ENCODE peak calls at places on chromosome 20, in nine cellular contexts. E, V, D, X, G, P, Z, I and W are unnamed samples.

GRCh38 chr20:12171927-12172581 is 254.4 kb downstream of the BTBD3 start:
- DNase-seq in V (peak), D (peak), I (peak), G (no peak), Z (peak), P (no peak), E (no peak), X (peak), W (no peak)

GRCh38 chr20:1876975-1877603 is 18.1 kb upstream of the SIRPA start:
- DNase-seq in Z (no peak), I (peak), E (peak), V (peak), X (no peak), G (no peak), P (no peak), D (no peak), W (no peak)

GRCh38 chr20:63087872-63088680 is 81.3 kb upstream of the BHLHE23 start:
- DNase-seq in X (no peak), D (no peak), G (peak), P (no peak), Z (no peak), I (no peak), E (no peak), V (no peak), W (peak)

GRCh38 chr20:53609501-53610445 is 16.1 kb upstream of the ZNF217 start:
- DNase-seq in P (peak), G (peak), E (peak), X (no peak), Z (peak), V (peak), D (no peak), I (no peak), W (no peak)

GRCh38 chr20:38466171-38466570 is 6.5 kb upstream of the RALGAPB start:
- DNase-seq in E (no peak), D (no peak), X (no peak), V (no peak), Z (no peak), P (no peak), I (no peak), G (no peak), W (no peak)

GRCh38 chr20:20530428-20531151 is 162.7 kb downstream of the INSM1 start:
- DNase-seq in D (no peak), P (no peak), X (no peak), G (no peak), I (no peak), V (no peak), E (no peak), Z (no peak), W (no peak)

GRCh38 chr20:50373674-50374286 is 136.4 kb upstream of the PTPN1 start:
- DNase-seq in Z (no peak), E (peak), I (no peak), X (no peak), D (no peak), G (no peak), V (no peak), P (no peak), W (no peak)

GRCh38 chr20:56414842-56415765 is 3.0 kb downstream of the CASS4 start:
- DNase-seq in V (peak), Z (peak), E (no peak), D (no peak), G (no peak), X (no peak), P (peak), I (no peak), W (no peak)

GRCh38 chr20:25669826-25670422 is 26.7 kb downstream of the ZNF337 start:
- DNase-seq in G (no peak), X (no peak), I (peak), D (no peak), V (peak), P (no peak), Z (peak), E (peak), W (no peak)

GRCh38 chr20:57996936-57997629 is 231.4 kb downstream of the ANKRD60 start:
- DNase-seq in V (no peak), D (no peak), E (peak), I (no peak), Z (no peak), G (no peak), P (no peak), X (no peak), W (no peak)

GRCh38 chr20:32124916-32125454 is 15.5 kb downstream of the TM9SF4 start:
- DNase-seq in X (no peak), Z (no peak), P (no peak), I (no peak), V (no peak), G (no peak), D (no peak), E (no peak), W (no peak)

GRCh38 chr20:1958426-1958825 is 35.4 kb downstream of the PDYN start:
- DNase-seq in Z (no peak), G (no peak), E (no peak), D (no peak), X (no peak), P (no peak), V (no peak), I (no peak), W (no peak)

GRCh38 chr20:40961686-40962640 is 66.7 kb upstream of the TOP1 start:
- DNase-seq in D (no peak), I (no peak), X (no peak), G (no peak), E (no peak), V (peak), Z (peak), P (peak), W (no peak)

GRCh38 chr20:38216736-38217595 is 43.6 kb downstream of the KIAA1755 start:
- DNase-seq in X (no peak), D (no peak), E (no peak), P (no peak), Z (no peak), G (no peak), V (no peak), I (no peak), W (no peak)

GRCh38 chr20:7673841-7674240 is 266.4 kb downstream of the HAO1 start:
- DNase-seq in D (no peak), E (no peak), G (no peak), I (no peak), P (no peak), X (no peak), V (no peak), Z (peak), W (no peak)

GRCh38 chr20:63703471-63703975 is 4.3 kb downstream of the ARFRP1 start:
- DNase-seq in G (peak), Z (no peak), V (no peak), P (no peak), D (no peak), E (no peak), I (no peak), X (no peak), W (peak)

GRCh38 chr20:21395666-21396044 is 1.7 kb downstream of the NKX2-4 start:
- DNase-seq in D (no peak), P (peak), I (no peak), Z (no peak), X (no peak), G (no peak), E (no peak), V (no peak), W (no peak)

GRCh38 chr20:1430004-1430451 is 36.6 kb downstream of the NSFL1C start:
- DNase-seq in X (no peak), I (no peak), D (no peak), V (peak), G (no peak), P (no peak), E (no peak), Z (peak), W (no peak)

GRCh38 chr20:31260326-31260932 is 3.0 kb downstream of the DEFB115 start:
- DNase-seq in D (no peak), G (no peak), X (no peak), Z (no peak), I (no peak), P (no peak), E (peak), V (no peak), W (no peak)

GRCh38 chr20:1810926-1811620 is 84.1 kb upstream of the SIRPA start:
- DNase-seq in P (no peak), E (no peak), G (no peak), V (peak), X (no peak), D (peak), Z (peak), I (no peak), W (no peak)

GRCh38 chr20:62850333-62850974 is 11.2 kb downstream of the TCFL5 start:
- DNase-seq in G (no peak), I (no peak), X (no peak), D (no peak), P (no peak), Z (no peak), V (no peak), E (no peak), W (no peak)

GRCh38 chr20:50350510-50351249 is 159.5 kb upstream of the PTPN1 start:
- DNase-seq in V (no peak), I (no peak), X (no peak), E (no peak), D (no peak), Z (no peak), G (no peak), P (no peak), W (no peak)

GRCh38 chr20:2296545-2297351 is 947 bp downstream of the TGM3 start:
- DNase-seq in X (no peak), Z (no peak), E (no peak), P (no peak), D (no peak), I (peak), V (no peak), G (no peak), W (no peak)

GRCh38 chr20:967796-968742 is 34.0 kb downstream of the RSPO4 start:
- DNase-seq in E (peak), D (no peak), V (peak), P (no peak), Z (peak), G (no peak), X (no peak), I (no peak), W (no peak)

GRCh38 chr20:50041238-50041915 is 58.6 kb downstream of the SNAI1 start:
- DNase-seq in G (no peak), V (no peak), I (no peak), X (no peak), D (no peak), P (no peak), E (no peak), Z (no peak), W (no peak)

GRCh38 chr20:13687827-13688226 is 49.1 kb upstream of the TASP1 start:
- DNase-seq in G (no peak), X (no peak), V (no peak), Z (no peak), D (no peak), P (no peak), E (no peak), I (no peak), W (no peak)

GRCh38 chr20:16541226-16541625 is 32.0 kb downstream of the KIF16B start:
- DNase-seq in Z (no peak), D (peak), I (no peak), X (peak), V (no peak), G (no peak), E (no peak), P (no peak), W (no peak)

GRCh38 chr20:56816349-56816748 is 187.2 kb downstream of the TFAP2C start:
- DNase-seq in E (no peak), Z (no peak), V (no peak), X (no peak), I (no peak), P (no peak), D (no peak), G (no peak), W (no peak)

GRCh38 chr20:24872291-24873014 is 76.6 kb upstream of the CST7 start:
- DNase-seq in P (no peak), D (no peak), G (no peak), X (no peak), E (no peak), I (no peak), V (no peak), Z (no peak), W (no peak)

GRCh38 chr20:35446356-35447078 is 8.5 kb upstream of the GDF5 start:
- DNase-seq in X (no peak), D (no peak), P (no peak), E (no peak), I (no peak), G (no peak), Z (no peak), V (no peak), W (no peak)

GRCh38 chr20:35444226-35444625 is 6.2 kb upstream of the GDF5 start:
- DNase-seq in V (no peak), E (no peak), Z (no peak), G (no peak), P (no peak), I (no peak), X (no peak), D (no peak), W (no peak)

GRCh38 chr20:35448788-35449373 is 6.5 kb upstream of the CEP250 start:
- DNase-seq in Z (no peak), G (no peak), E (peak), I (no peak), V (no peak), P (no peak), X (no peak), D (no peak), W (no peak)

GRCh38 chr20:35451295-35451694 is 4.1 kb upstream of the CEP250 start:
- DNase-seq in X (no peak), E (no peak), G (no peak), D (no peak), V (no peak), P (no peak), Z (no peak), I (no peak), W (no peak)

DNA sequence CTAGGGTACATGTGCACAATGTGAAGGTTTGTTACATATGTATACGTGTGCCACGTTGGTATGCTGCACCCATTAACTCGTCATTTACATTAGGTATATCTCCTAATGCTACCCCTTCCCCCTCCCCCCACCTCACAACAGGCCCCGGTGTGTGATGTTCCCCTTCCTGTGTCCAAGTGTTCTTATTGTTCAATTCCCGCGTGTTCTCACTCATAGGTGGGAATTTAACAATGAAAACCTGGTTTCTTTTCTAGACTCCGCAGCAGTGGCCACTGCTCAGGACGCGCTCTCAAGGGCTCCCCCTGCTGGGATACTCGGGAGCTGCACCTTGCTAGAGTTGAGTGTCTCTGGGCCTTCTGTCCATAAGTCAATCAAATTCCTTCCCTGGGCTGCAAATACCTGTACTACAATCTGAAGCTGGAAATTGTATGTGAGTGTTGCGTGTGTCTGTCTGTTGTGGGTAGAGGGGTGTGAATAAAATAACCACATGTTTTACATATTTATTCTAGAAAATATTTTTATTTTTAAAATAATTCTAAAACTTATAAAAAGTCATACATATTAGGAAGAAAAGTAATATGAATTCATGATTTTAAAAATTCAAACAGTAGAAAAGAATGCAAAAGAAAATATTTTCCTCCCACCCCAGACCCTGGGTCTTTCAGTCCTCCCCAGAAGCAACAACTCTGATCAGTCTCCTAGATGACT is 8.2 kb upstream of the CEP250 start:
- DNase-seq in Z (peak), I (peak), V (peak), X (peak), G (peak), E (peak), P (peak), D (peak), W (no peak)
- H3K4me3 ChIP-seq in Z (peak), I (no peak), V (peak), X (peak), G (peak), E (peak), P (no peak), D (peak), W (peak)

DNA sequence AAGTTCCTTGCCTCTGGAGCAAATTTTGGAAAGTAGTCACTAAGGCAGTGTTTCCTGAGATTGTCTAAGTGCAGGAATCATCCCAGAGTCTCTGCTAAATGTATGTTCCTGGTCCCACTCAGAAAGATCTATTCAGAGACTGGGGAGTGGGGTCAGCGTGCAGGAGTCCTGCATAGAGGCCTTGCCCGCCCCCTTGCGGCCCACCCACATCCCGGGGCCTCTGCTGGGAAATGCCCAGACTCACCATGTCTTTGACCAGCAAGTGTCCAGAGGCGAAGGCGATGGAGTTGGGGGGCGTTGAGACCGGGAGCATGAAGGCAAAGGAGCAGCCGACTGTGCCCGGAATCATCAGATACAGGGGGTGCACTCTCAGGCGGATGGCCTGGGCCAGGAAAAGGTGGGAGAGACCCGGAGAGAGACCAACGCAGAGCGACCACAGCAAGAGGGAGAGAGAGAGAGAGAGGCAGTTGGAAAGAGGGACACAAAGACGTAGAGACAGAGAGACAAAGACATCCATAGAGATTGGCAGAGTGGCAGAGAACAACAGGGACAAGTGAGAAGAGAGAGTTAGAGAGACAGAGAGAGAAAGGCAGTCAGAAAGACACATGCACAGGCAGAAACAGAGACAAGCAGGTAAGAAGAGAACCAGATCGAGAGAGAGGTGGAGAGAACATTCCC is 12.9 kb upstream of the OCSTAMP start:
- DNase-seq in E (no peak), D (no peak), Z (no peak), V (no peak), I (peak), P (no peak), G (no peak), X (no peak), W (no peak)
- H3K27ac ChIP-seq in E (peak), D (peak), Z (no peak), V (no peak), I (peak), P (no peak), G (peak), X (peak), W (no peak)

DNA sequence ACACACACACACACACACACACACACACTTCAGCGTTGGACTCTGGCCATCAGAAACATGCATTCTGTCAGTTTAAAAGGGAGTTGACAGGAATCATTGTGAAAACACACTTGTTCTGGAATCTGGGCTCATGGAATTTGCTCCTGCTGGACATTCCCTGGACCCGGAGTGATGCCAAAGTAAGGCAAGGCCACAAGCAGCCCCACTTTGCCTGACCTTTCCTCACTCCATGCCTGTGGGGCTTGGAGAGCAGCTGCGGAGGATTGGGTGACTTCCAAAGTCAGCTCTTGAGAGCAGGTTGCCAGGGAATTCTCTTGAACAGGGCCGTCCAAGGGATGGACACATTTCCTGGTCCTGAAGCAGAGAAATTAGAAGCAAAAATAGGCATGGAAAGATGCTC is 39.4 kb upstream of the FERMT1 start:
- DNase-seq in P (no peak), I (peak), E (no peak), Z (peak), V (no peak), D (peak), G (peak), X (peak), W (peak)
- TF ChIP-seq CTCF in P (no peak), I (no peak), E (no peak), Z (no peak), V (no peak), D (no peak), G (no peak), X (no peak), W (no peak)

GRCh38 chr20:45340236-45340847 is 7.9 kb downstream of the SDC4 start:
- DNase-seq in I (no peak), Z (no peak), G (no peak), E (no peak), V (no peak), P (no peak), D (peak), X (no peak), W (no peak)
- H3K4me3 ChIP-seq in I (no peak), Z (no peak), G (no peak), E (no peak), V (no peak), P (no peak), D (no peak), X (no peak), W (no peak)

GRCh38 chr20:17971571-17972013 is 2.8 kb downstream of the MGME1 start:
- DNase-seq in P (no peak), Z (peak), V (peak), I (peak), X (no peak), G (no peak), D (no peak), E (no peak), W (no peak)

GRCh38 chr20:17969884-17970409 is 1.1 kb downstream of the MGME1 start:
- DNase-seq in Z (peak), V (peak), E (no peak), X (peak), P (peak), D (peak), I (peak), G (no peak), W (no peak)

GRCh38 chr20:17968366-17969275 is at the start of the genes MGME1 and SNX5:
- DNase-seq in X (peak), P (peak), E (peak), I (peak), G (peak), V (peak), Z (peak), D (peak), W (peak)

GRCh38 chr20:17969276-17969883 is 562 bp downstream of the MGME1 start:
- DNase-seq in I (peak), Z (peak), G (no peak), P (no peak), D (peak), E (peak), X (peak), V (no peak), W (no peak)

DNA sequence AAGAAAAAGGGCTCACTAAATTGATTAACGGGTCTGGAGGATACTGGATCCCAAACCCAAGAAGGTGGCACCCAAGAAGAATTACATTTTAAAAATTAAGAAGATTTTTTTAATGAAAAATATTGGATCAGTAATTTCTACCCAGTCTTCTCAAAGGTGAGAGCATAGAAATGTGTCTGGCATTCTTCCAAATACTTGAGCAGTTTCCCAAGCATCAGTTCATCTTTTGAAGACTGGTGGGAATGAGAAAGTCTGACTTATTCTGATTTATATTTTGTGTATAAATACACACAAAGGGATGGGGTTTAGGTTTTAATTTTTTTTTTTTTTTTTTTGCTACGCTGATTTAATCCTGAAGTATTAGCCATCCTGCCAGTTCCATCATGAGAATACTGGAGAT is 3.3 kb downstream of the MGME1 start:
- DNase-seq in Z (peak), P (no peak), D (no peak), V (peak), G (no peak), I (no peak), X (no peak), E (no peak), W (no peak)
- H3K27ac ChIP-seq in Z (no peak), P (no peak), D (no peak), V (no peak), G (peak), I (peak), X (no peak), E (peak), W (peak)